ENCODE peak calls at places on chromosomes 16 and 17, in five cellular contexts. S is activated CD8-positive, alpha-beta T cell treated with anti-CD3 and anti-CD28 coated beads, Interleukin-2, amount 10 ng/mL, durations not matched to agents 7 days and 5 days; J is heart right ventricle; C is astrocyte; I is tibial artery. O is an unnamed sample.
A peak's percentile ranks its signal among the peaks of the same experiment; 100 is the strongest.

GRCh38 chr17:81566461-81567126 is 14.4 kb upstream of the FAAP100 start:
- DNase-seq in S (no peak), J (peak; percentile 59), C (peak; percentile 97), I (peak; percentile 81), O (no peak)

GRCh38 chr17:17035920-17036319 is 6.3 kb upstream of the MPRIP start:
- DNase-seq in S (no peak), J (no peak), C (no peak), I (no peak), O (no peak)

GRCh38 chr16:50480206-50480605 is 68.0 kb upstream of the NKD1 start:
- DNase-seq in S (no peak), J (no peak), C (no peak), I (no peak), O (no peak)

GRCh38 chr16:89034573-89034961 is 57.6 kb upstream of the CBFA2T3 start:
- DNase-seq in S (no peak), J (peak; percentile 0), C (no peak), I (no peak), O (peak; percentile 59)

GRCh38 chr16:81697321-81697885 is 81.7 kb upstream of the PLCG2 start:
- DNase-seq in S (peak; percentile 62), J (peak; percentile 55), C (peak; percentile 32), I (no peak), O (no peak)

GRCh38 chr17:68459030-68459376 is 1.7 kb upstream of the WIPI1 start:
- DNase-seq in S (no peak), J (no peak), C (no peak), I (no peak), O (no peak)

GRCh38 chr17:9298776-9299295 is 276.8 kb downstream of the STX8 start:
- DNase-seq in S (no peak), J (no peak), C (no peak), I (no peak), O (no peak)

GRCh38 chr17:78088529-78088928 is 40.0 kb downstream of the TMC6 start:
- DNase-seq in S (no peak), J (no peak), C (no peak), I (no peak), O (no peak)

GRCh38 chr16:59510008-59510424 is 775.9 kb upstream of the GOT2 start:
- DNase-seq in S (no peak), J (peak; percentile 17), C (no peak), I (no peak), O (no peak)

GRCh38 chr16:69106491-69107291 is 1.2 kb downstream of the HAS3 start:
- DNase-seq in S (no peak), J (no peak), C (no peak), I (no peak), O (peak; percentile 60)

GRCh38 chr16:11112723-11113348 is 143.2 kb downstream of the SOCS1 start:
- DNase-seq in S (no peak), J (no peak), C (no peak), I (no peak), O (no peak)

GRCh38 chr16:28504707-28505404 is 1.8 kb downstream of the IL27 start:
- DNase-seq in S (no peak), J (no peak), C (no peak), I (no peak), O (no peak)

O was measured in suprapubic skin.